ENCODE peak calls at places on chromosomes 3 and 15, in seven cellular contexts. K is T-helper 9 cell; T is HuH-7.5; L is stimulated activated CD8-positive, alpha-beta memory T cell treated with anti-CD3 and anti-CD28 coated beads, Interleukin-4, amount 100 ng/mL, for 1 hour; C is COR-L47; W is effector memory CD8-positive, alpha-beta T cell; Z is stimulated activated CD4-positive, alpha-beta T cell treated with anti-CD3 and anti-CD28 coated beads, Interleukin-2, amount 100 ng/mL, for 4 hours. Q is an unnamed sample.

GRCh38 chr15:98842973-98843285 is 164.7 kb downstream of the PGPEP1L start:
- DNase-seq in K (no peak), C (no peak), T (no peak), L (no peak), W (no peak), Z (no peak), Q (no peak)

GRCh38 chr3:46985588-46985987 is 6.1 kb downstream of the NBEAL2 start:
- DNase-seq in Z (no peak), C (no peak), W (no peak), T (no peak), K (no peak), L (no peak), Q (no peak)

GRCh38 chr3:146496726-146497125 is 27.4 kb upstream of the PLSCR2 start:
- DNase-seq in W (no peak), L (no peak), K (no peak), C (no peak), T (no peak), Z (no peak), Q (no peak)

GRCh38 chr3:51397389-51397788 is 6.3 kb downstream of the RBM15B start:
- DNase-seq in Z (no peak), L (no peak), W (no peak), T (no peak), C (no peak), K (no peak), Q (no peak)

GRCh38 chr3:126341755-126342150 is 15.5 kb downstream of the KLF15 start:
- DNase-seq in W (no peak), T (no peak), Z (no peak), C (no peak), K (no peak), L (no peak), Q (no peak)

GRCh38 chr3:40024526-40024925 is 215.1 kb downstream of the MYRIP start:
- DNase-seq in T (no peak), K (no peak), W (no peak), Z (no peak), L (no peak), C (no peak), Q (peak)

GRCh38 chr3:197151562-197151961 is 121.9 kb upstream of the MELTF start:
- DNase-seq in K (no peak), Z (no peak), C (peak), T (no peak), L (no peak), W (no peak), Q (peak)

GRCh38 chr3:50542177-50543034 is 25.1 kb downstream of the C3orf18 start:
- DNase-seq in Z (peak), K (peak), W (peak), C (no peak), L (peak), T (peak), Q (peak)

GRCh38 chr3:125261031-125261430 is 48.5 kb upstream of the SLC12A8 start:
- DNase-seq in K (no peak), L (no peak), W (no peak), Z (no peak), T (no peak), C (peak), Q (no peak)